ENCODE peak calls at places on chromosomes 13 and 19, in eight cellular contexts. Z, V, U, N, B, M, Q and L are unnamed samples.

GRCh38 chr13:109989155-109989554 is 202.8 kb upstream of the IRS2 start:
- DNase-seq in Z (no peak), V (peak), U (no peak), N (no peak), B (no peak), M (no peak), Q (no peak), L (peak)

GRCh38 chr13:30370916-30371521 is 51.3 kb upstream of the UBE2L5 start:
- DNase-seq in Z (no peak), V (no peak), U (no peak), N (no peak), B (no peak), M (no peak), Q (no peak), L (no peak)

GRCh38 chr13:76980075-76980718 is 11.7 kb upstream of the CLN5 start:
- DNase-seq in Z (peak), V (peak), U (peak), N (peak), B (peak), M (peak), Q (peak), L (peak)

GRCh38 chr19:34017024-34017423 is 155.3 kb upstream of the LSM14A start:
- DNase-seq in Z (no peak), V (no peak), U (no peak), N (no peak), B (no peak), M (peak), Q (no peak), L (no peak)

GRCh38 chr19:5696196-5697021 is 6.3 kb downstream of the RPL36 start:
- DNase-seq in Z (no peak), V (no peak), U (no peak), N (no peak), B (no peak), M (no peak), Q (no peak), L (no peak)

GRCh38 chr19:10817291-10818038 is 18.5 kb downstream of the TMED1 start:
- DNase-seq in Z (peak), V (peak), U (no peak), N (no peak), B (peak), M (no peak), Q (no peak), L (peak)

GRCh38 chr13:35927554-35927953 is 203.6 kb downstream of the DCLK1 start:
- DNase-seq in Z (no peak), V (peak), U (no peak), N (peak), B (peak), M (no peak), Q (no peak), L (peak)

GRCh38 chr19:4220188-4220587 is 9.1 kb upstream of the EBI3 start:
- DNase-seq in Z (no peak), V (no peak), U (no peak), N (no peak), B (no peak), M (no peak), Q (no peak), L (peak)

GRCh38 chr13:79724348-79725103 is 243.6 kb downstream of the NDFIP2 start:
- DNase-seq in Z (no peak), V (no peak), U (no peak), N (no peak), B (peak), M (no peak), Q (no peak), L (no peak)

GRCh38 chr19:5880604-5881078 is 10.3 kb upstream of the FUT5 start:
- DNase-seq in Z (peak), V (peak), U (no peak), N (peak), B (peak), M (no peak), Q (no peak), L (peak)

GRCh38 chr19:40754611-40755247 is 3.7 kb downstream of the SNRPA start:
- DNase-seq in Z (no peak), V (peak), U (no peak), N (no peak), B (no peak), M (no peak), Q (peak), L (no peak)

GRCh38 chr13:110486061-110486780 is 75.3 kb downstream of the RAB20 start:
- DNase-seq in Z (no peak), V (no peak), U (no peak), N (peak), B (no peak), M (no peak), Q (no peak), L (no peak)

GRCh38 chr19:29971648-29972047 is 29.6 kb downstream of the URI1 start:
- DNase-seq in Z (no peak), V (no peak), U (no peak), N (no peak), B (no peak), M (no peak), Q (no peak), L (no peak)

GRCh38 chr19:10478903-10479384 is 24.2 kb downstream of the KEAP1 start:
- DNase-seq in Z (peak), V (peak), U (peak), N (peak), B (peak), M (peak), Q (peak), L (peak)

GRCh38 chr19:47520343-47520806 is 5.5 kb upstream of the NAPA start:
- DNase-seq in Z (no peak), V (no peak), U (no peak), N (peak), B (no peak), M (no peak), Q (no peak), L (no peak)

GRCh38 chr19:14004619-14005380 is 1.3 kb downstream of the RFX1 start:
- DNase-seq in Z (no peak), V (no peak), U (no peak), N (no peak), B (peak), M (peak), Q (peak), L (peak)

GRCh38 chr13:33176526-33176925 is 109.0 kb downstream of the STARD13 start:
- DNase-seq in Z (no peak), V (no peak), U (no peak), N (no peak), B (no peak), M (no peak), Q (no peak), L (no peak)